ENCODE peak calls at places on chromosomes 4 and X, in seven cellular contexts. G is PC-3, B is GM23248, X is fibroblast of lung, Q is IMR-90, U is mesenchymal stem cell, H is HCT116. D is an unnamed sample. For H3K27me3, the result is how much of the 10 kb centered on the place peaks cover.

GRCh38 chrX:11836284-11836683 is 78.2 kb downstream of the MSL3 start:
- DNase-seq in G (no peak), B (no peak), X (no peak), Q (no peak), U (no peak), H (no peak), D (no peak)

GRCh38 chr4:69484011-69484410 is 11.7 kb downstream of the UGT2B4 start:
- DNase-seq in G (no peak), B (no peak), X (no peak), Q (no peak), U (no peak), H (no peak), D (no peak)

GRCh38 chr4:119300072-119300387 is 21.9 kb downstream of the FABP2 start:
- DNase-seq in G (peak), B (peak), X (peak), Q (peak), U (peak), H (no peak), D (no peak)

GRCh38 chrX:21926527-21927278 is 13.8 kb upstream of the SMS start:
- DNase-seq in G (peak), B (peak), X (peak), Q (peak), U (peak), H (peak), D (no peak)

GRCh38 chrX:154819771-154820341 is 14.6 kb upstream of the MPP1 start:
- DNase-seq in G (no peak), B (no peak), X (no peak), Q (no peak), U (no peak), H (no peak), D (no peak)

GRCh38 chr4:157992038-157992706 is 180.7 kb downstream of the GASK1B start:
- DNase-seq in G (peak), B (peak), X (peak), Q (peak), U (peak), H (peak), D (peak)

GRCh38 chrX:149569770-149570169 is 17.5 kb downstream of the MAGEA9B start:
- DNase-seq in G (peak), B (no peak), X (no peak), Q (no peak), U (peak), H (no peak), D (no peak)

GRCh38 chrX:148600581-148600980 is 100.2 kb downstream of the AFF2 start:
- DNase-seq in G (no peak), B (no peak), X (no peak), Q (no peak), U (no peak), H (no peak), D (no peak)

GRCh38 chrX:30957753-30958152 is 68.7 kb upstream of the TAB3 start:
- DNase-seq in G (peak), B (peak), X (peak), Q (peak), U (peak), H (no peak), D (no peak)

GRCh38 chr4:173288296-173288695 is 45.9 kb downstream of the HMGB2 start:
- DNase-seq in G (peak), B (peak), X (peak), Q (peak), U (peak), H (peak), D (peak)

GRCh38 chr4:6198768-6199343 is 1.5 kb downstream of the JAKMIP1 start:
- DNase-seq in G (no peak), B (no peak), X (peak), Q (no peak), U (peak), H (no peak), D (no peak)

GRCh38 chrX:23765449-23765848 is 17.5 kb upstream of the SAT1 start:
- DNase-seq in G (peak), B (peak), X (no peak), Q (peak), U (no peak), H (no peak), D (no peak)

GRCh38 chrX:13001961-13002671 is 27.2 kb downstream of the TMSB4X start:
- DNase-seq in G (peak), B (peak), X (peak), Q (peak), U (no peak), H (no peak), D (no peak)

GRCh38 chr4:13988347-13989265 is 361.1 kb upstream of the BOD1L1 start:
- DNase-seq in G (peak), B (peak), X (peak), Q (peak), U (peak), H (no peak), D (no peak)

GRCh38 chrX:122907375-122907774 is 276.7 kb upstream of the GRIA3 start:
- DNase-seq in G (no peak), B (no peak), X (no peak), Q (no peak), U (no peak), H (no peak), D (no peak)
- H3K27me3 ChIP-seq in G (under half), B (under half), X (under half), Q (under half), U (under half), H (under half), D (under half)

GRCh38 chrX:153494061-153494460 is 719 bp upstream of the BGN start:
- DNase-seq in G (no peak), B (peak), X (peak), Q (peak), U (peak), H (no peak), D (no peak)
- H3K4me3 ChIP-seq in G (no peak), B (peak), X (peak), Q (peak), U (no peak), H (no peak), D (no peak)

GRCh38 chr4:181967401-181967800 is 275.8 kb upstream of the TENM3 start:
- DNase-seq in G (no peak), B (no peak), X (no peak), Q (no peak), U (no peak), H (no peak), D (no peak)

GRCh38 chr4:181971973-181972372 is 271.2 kb upstream of the TENM3 start:
- DNase-seq in G (no peak), B (peak), X (peak), Q (peak), U (no peak), H (no peak), D (no peak)

GRCh38 chr4:181968371-181968770 is 274.8 kb upstream of the TENM3 start:
- DNase-seq in G (no peak), B (peak), X (peak), Q (peak), U (no peak), H (no peak), D (no peak)

GRCh38 chr4:181970356-181970755 is 272.8 kb upstream of the TENM3 start:
- DNase-seq in G (no peak), B (no peak), X (peak), Q (no peak), U (no peak), H (no peak), D (no peak)

GRCh38 chr4:181971411-181971810 is 271.8 kb upstream of the TENM3 start:
- DNase-seq in G (no peak), B (peak), X (peak), Q (no peak), U (no peak), H (no peak), D (no peak)
- H2AFZ ChIP-seq in G (no peak), B (no peak), X (no peak), Q (no peak), U (no peak), H (no peak), D (no peak)

GRCh38 chr4:8600686-8601085 is 8.1 kb downstream of the CPZ start:
- DNase-seq in G (no peak), B (no peak), X (no peak), Q (no peak), U (no peak), H (no peak), D (no peak)

GRCh38 chr4:8599657-8600056 is 7.1 kb downstream of the CPZ start:
- DNase-seq in G (no peak), B (peak), X (peak), Q (peak), U (peak), H (peak), D (no peak)

GRCh38 chr4:8601086-8601485 is 8.5 kb downstream of the CPZ start:
- DNase-seq in G (no peak), B (no peak), X (no peak), Q (no peak), U (no peak), H (no peak), D (no peak)

GRCh38 chr4:8599091-8599460 is 6.5 kb downstream of the CPZ start:
- DNase-seq in G (no peak), B (no peak), X (no peak), Q (no peak), U (no peak), H (no peak), D (no peak)

GRCh38 chr4:8600266-8600665 is 7.7 kb downstream of the CPZ start:
- DNase-seq in G (no peak), B (no peak), X (no peak), Q (no peak), U (no peak), H (no peak), D (no peak)
- H3K27me3 ChIP-seq in G (under half), B (under half), X (under half), Q (under half), U (under half), H (under half), D (under half)

GRCh38 chr4:19905006-19905405 is 346.7 kb upstream of the SLIT2 start:
- DNase-seq in G (no peak), B (no peak), X (no peak), Q (no peak), U (no peak), H (no peak), D (no peak)
- H3K4me3 ChIP-seq in G (no peak), B (no peak), X (no peak), Q (no peak), U (no peak), H (no peak), D (no peak)

GRCh38 chrX:97030947-97031346 is 147.2 kb downstream of the RPA4 start:
- DNase-seq in G (no peak), B (no peak), X (no peak), Q (no peak), U (no peak), H (no peak), D (no peak)

GRCh38 chrX:97027384-97027922 is 143.7 kb downstream of the RPA4 start:
- DNase-seq in G (no peak), B (no peak), X (peak), Q (peak), U (no peak), H (no peak), D (no peak)

GRCh38 chrX:97026406-97026805 is 142.7 kb downstream of the RPA4 start:
- DNase-seq in G (peak), B (peak), X (peak), Q (peak), U (peak), H (no peak), D (no peak)

GRCh38 chrX:97030463-97030862 is 146.8 kb downstream of the RPA4 start:
- DNase-seq in G (no peak), B (no peak), X (no peak), Q (no peak), U (no peak), H (no peak), D (no peak)
- H2AFZ ChIP-seq in G (no peak), B (no peak), X (no peak), Q (no peak), U (no peak), H (no peak), D (no peak)

GRCh38 chr4:154506253-154506652 is 14.7 kb upstream of the DCHS2 start:
- DNase-seq in G (peak), B (peak), X (peak), Q (peak), U (peak), H (peak), D (no peak)
- H3K27me3 ChIP-seq in G (under half), B (under half), X (under half), Q (under half), U (under half), H (under half), D (under half)